ENCODE peak calls at places on chromosome 19, in ten cellular contexts. V, S, R, Q, M, L, N, B, G and O are unnamed samples.
A peak's percentile ranks its signal among the peaks of the same experiment; 100 is the strongest.

GRCh38 chr19:55087542-55087935 is 11.9 kb downstream of the EPS8L1 start:
- DNase-seq in V (no peak), S (no peak), R (no peak), Q (no peak), M (no peak), L (no peak), N (no peak), B (no peak), G (no peak), O (no peak)

GRCh38 chr19:18763674-18764590 is 27.2 kb downstream of the COMP start:
- DNase-seq in V (no peak), S (no peak), R (no peak), Q (peak; percentile 78), M (no peak), L (no peak), N (no peak), B (no peak), G (peak; percentile 82), O (peak; percentile 66)

GRCh38 chr19:27652281-27652680 is 1560.7 kb downstream of the UQCRFS1 start:
- DNase-seq in V (peak; percentile 14), S (no peak), R (no peak), Q (no peak), M (no peak), L (no peak), N (no peak), B (peak; percentile 60), G (no peak), O (no peak)

GRCh38 chr19:30180691-30181090 is 191.5 kb upstream of the ZNF536 start:
- DNase-seq in V (no peak), S (no peak), R (no peak), Q (no peak), M (no peak), L (no peak), N (no peak), B (no peak), G (no peak), O (no peak)

GRCh38 chr19:32902448-32902847 is 32.9 kb upstream of the SLC7A9 start:
- DNase-seq in V (no peak), S (no peak), R (peak; percentile 61), Q (no peak), M (no peak), L (no peak), N (no peak), B (no peak), G (no peak), O (no peak)

GRCh38 chr19:10800488-10800887 is 35.5 kb downstream of the TMED1 start:
- DNase-seq in V (no peak), S (no peak), R (no peak), Q (no peak), M (no peak), L (peak; percentile 28), N (no peak), B (no peak), G (no peak), O (no peak)

GRCh38 chr19:30076101-30076551 is 134.1 kb downstream of the URI1 start:
- DNase-seq in V (no peak), S (no peak), R (no peak), Q (peak; percentile 30), M (no peak), L (no peak), N (no peak), B (no peak), G (peak; percentile 43), O (no peak)

GRCh38 chr19:58544591-58545285 is 874 bp downstream of the TRIM28 start:
- DNase-seq in V (no peak), S (no peak), R (no peak), Q (no peak), M (peak; percentile 97), L (peak; percentile 37), N (peak; percentile 95), B (peak; percentile 86), G (no peak), O (no peak)

DNA sequence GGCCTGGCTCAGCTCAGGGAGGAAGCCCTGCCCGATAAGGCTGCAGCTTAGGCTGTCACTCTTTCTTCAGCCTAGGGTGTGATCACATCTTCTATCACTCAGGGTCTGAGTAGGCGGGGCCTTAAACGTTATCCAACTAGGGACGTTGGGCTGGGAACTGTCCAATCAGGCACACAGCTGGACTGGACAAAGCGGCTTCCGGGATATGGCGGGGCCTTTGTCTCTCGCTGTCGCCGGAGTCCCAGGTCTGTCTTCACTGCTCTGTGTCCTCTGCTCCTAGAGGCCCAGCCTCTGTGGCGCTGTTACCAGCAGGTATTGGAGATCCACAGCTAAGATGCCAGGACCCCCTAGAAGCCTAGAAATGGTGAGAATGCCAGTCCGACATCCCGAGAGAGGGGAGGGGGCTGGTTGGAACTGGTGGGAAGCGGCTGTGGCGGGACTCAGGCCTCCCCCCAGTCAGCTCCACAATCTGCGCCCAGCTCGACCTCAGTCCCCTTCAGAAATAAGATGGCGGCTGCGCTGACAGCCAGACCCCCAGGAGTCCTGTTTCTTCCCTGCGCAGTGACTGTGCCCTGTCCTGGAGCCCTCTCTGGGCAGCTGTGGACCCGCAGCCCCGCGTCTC is at the start of gene ZNF254:
- DNase-seq in V (peak; percentile 89), S (no peak), R (peak; percentile 89), Q (peak; percentile 85), M (peak; percentile 62), L (peak; percentile 97), N (peak; percentile 66), B (peak; percentile 90), G (peak; percentile 79), O (peak; percentile 92)
- TF ChIP-seq POLR2AphosphoS5 in V (peak; percentile 37), S (no peak), R (peak; percentile 61), Q (peak; percentile 56), M (peak; percentile 76), L (peak; percentile 89), N (peak; percentile 96), B (peak; percentile 78), G (peak; percentile 75), O (peak; percentile 78)

DNA sequence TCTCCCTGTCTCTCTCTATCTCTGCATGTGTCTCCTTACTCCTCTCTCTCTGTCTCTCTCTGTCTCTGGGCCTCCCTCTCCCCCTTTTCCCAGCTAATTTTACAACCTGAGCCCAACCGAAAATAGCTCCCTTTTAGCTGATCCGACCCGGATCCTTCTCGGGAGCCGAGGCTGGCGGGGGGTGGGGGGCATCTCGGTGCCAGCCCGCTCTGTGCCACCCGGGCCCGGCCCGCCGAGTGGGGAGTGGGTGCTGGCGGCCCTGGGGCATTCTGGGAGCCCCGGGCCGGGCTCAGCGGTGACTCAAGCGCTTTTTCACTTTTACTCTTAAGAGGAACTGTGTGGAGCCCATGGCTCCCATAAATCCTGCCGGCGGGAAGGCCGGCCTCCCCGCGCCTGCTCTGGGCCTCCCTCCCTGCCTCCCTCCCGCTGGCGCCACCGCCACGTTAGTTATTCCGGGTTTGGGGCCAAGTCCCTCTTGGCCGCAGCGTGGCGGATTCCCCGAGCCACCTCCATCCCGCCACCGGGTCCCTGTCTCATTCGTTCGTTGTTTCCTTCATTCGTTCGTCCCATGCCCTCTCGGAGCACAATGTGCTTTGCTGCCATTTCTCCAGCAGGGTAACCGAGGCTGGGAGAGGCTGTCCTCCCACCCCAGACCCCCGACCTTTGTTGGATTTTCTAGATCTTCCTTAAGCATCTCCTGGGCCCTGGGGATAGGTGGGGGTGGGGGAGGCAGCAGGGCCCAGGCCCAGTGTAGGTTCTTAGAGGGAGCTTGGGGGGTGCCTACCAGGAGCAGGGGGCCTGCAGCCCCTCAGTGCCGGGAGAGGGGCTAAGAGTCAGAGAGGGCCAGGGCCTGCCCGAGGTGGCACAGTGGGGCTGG is 3.2 kb downstream of the NFIC start:
- DNase-seq in V (peak; percentile 72), S (no peak), R (peak; percentile 63), Q (no peak), M (peak; percentile 66), L (peak; percentile 41), N (no peak), B (no peak), G (peak; percentile 89), O (peak; percentile 72)
- TF ChIP-seq POLR2AphosphoS5 in V (peak; percentile 15), S (no peak), R (peak; percentile 48), Q (no peak), M (no peak), L (no peak), N (no peak), B (peak; percentile 47), G (peak; percentile 21), O (peak; percentile 69)

GRCh38 chr19:12139885-12140544 is at the start of gene ZNF20:
- DNase-seq in V (peak; percentile 98), S (peak; percentile 24), R (peak; percentile 98), Q (peak; percentile 98), M (peak; percentile 92), L (peak; percentile 90), N (peak; percentile 87), B (peak; percentile 97), G (peak; percentile 98), O (peak; percentile 99)

GRCh38 chr19:12141405-12141736 is 1.2 kb upstream of the ZNF20 start:
- DNase-seq in V (no peak), S (no peak), R (no peak), Q (no peak), M (no peak), L (no peak), N (no peak), B (no peak), G (no peak), O (no peak)

GRCh38 chr19:12137541-12137940 is 2.6 kb downstream of the ZNF20 start:
- DNase-seq in V (no peak), S (no peak), R (no peak), Q (no peak), M (no peak), L (no peak), N (no peak), B (no peak), G (no peak), O (no peak)

GRCh38 chr19:12139309-12139708 is 841 bp downstream of the ZNF20 start:
- DNase-seq in V (no peak), S (no peak), R (no peak), Q (no peak), M (no peak), L (no peak), N (no peak), B (no peak), G (no peak), O (no peak)

DNA sequence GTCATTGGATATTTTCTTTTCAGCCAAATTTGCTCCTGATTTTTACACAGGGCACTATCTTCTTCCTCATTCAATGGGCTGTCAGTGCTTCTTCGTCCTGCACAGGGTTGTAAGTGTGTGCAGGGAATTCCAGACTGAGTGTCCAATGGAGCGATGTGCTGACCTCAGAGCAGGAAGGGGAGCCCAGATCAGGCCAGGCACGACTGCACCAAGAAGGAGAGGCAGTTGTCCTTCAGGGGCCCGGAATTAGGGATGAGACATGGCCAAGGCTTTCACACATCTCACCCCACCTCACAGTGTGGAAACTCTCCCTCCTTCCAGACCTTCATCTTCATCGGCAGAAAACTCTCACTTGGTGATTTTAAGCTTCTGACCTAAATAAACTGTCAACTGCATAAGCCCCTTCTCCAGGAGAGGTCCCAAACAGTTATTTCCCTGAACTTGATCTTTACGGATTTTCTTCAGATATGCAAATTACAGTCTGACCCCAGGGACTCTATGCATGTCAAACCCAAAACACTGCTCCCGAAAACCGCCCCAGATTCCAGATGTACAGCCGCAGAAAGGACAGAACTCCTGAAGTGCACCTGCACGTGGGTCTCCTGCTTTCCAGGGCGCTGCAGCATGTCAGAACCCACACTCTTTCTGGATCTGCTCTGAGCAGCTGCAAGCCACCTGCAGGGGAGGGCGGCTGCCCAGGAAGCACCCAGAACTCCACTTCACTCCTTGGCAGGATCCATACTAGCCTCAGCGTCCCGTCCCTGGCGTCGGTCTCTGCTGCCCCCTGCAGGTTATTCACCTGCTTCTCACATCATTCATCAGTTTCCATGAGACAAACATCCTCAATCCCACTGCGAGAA is 625 bp upstream of the ZNF20 start:
- DNase-seq in V (peak; percentile 92), S (peak; percentile 44), R (peak; percentile 93), Q (peak; percentile 91), M (peak; percentile 59), L (peak; percentile 73), N (peak; percentile 51), B (peak; percentile 90), G (peak; percentile 82), O (peak; percentile 87)
- TF ChIP-seq POLR2AphosphoS5 in V (peak; percentile 35), S (no peak), R (peak; percentile 34), Q (peak; percentile 50), M (no peak), L (no peak), N (no peak), B (peak; percentile 66), G (no peak), O (peak; percentile 87)

GRCh38 chr19:38649305-38650179 is 2.1 kb downstream of the ACTN4 start:
- DNase-seq in V (peak; percentile 61), S (no peak), R (peak; percentile 86), Q (peak; percentile 58), M (no peak), L (peak; percentile 20), N (no peak), B (no peak), G (no peak), O (peak; percentile 82)

GRCh38 chr19:38650180-38650775 is 2.8 kb downstream of the ACTN4 start:
- DNase-seq in V (peak; percentile 43), S (no peak), R (peak; percentile 75), Q (no peak), M (no peak), L (no peak), N (no peak), B (no peak), G (no peak), O (no peak)

GRCh38 chr19:38653028-38653571 is 5.7 kb downstream of the ACTN4 start:
- DNase-seq in V (peak; percentile 63), S (no peak), R (peak; percentile 78), Q (no peak), M (no peak), L (peak; percentile 58), N (no peak), B (no peak), G (no peak), O (no peak)

GRCh38 chr19:38648789-38649304 is 1.4 kb downstream of the ACTN4 start:
- DNase-seq in V (no peak), S (no peak), R (no peak), Q (no peak), M (no peak), L (no peak), N (no peak), B (no peak), G (no peak), O (no peak)

DNA sequence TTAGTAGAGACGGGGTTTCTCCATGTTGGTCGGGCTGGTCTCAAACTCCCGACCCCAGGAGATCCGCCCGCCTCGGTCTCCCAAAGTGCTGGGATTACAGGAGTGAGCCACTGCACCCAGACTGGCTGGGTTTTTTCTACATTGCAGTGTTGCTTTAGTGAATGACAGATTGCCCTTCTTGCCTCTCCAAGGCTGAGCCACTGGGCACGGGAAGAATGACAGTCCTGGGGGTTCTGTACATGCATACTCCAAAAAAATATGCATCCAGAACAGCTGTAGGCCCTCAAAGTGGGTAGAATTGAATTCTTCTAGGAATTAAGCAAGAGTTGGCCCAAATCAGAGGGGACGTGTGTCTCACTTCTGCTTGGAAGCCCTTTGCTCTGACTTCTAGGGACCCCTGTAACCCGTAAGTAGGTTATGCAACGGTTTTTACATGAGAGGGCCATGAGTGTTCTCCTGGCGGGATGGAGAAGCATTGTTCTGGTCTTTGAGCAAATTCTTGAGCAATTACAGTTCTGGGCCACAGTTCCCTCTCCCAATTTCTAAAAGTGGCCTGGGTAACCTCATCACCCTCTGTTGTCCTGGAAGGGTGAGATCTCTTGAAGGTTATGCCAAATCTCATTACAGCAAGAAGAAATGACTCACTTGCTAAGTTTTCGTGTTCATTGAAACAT is 3.6 kb downstream of the ACTN4 start:
- DNase-seq in V (no peak), S (no peak), R (no peak), Q (no peak), M (no peak), L (peak; percentile 60), N (no peak), B (peak; percentile 97), G (no peak), O (no peak)
- TF ChIP-seq POLR2AphosphoS5 in V (peak; percentile 39), S (no peak), R (peak; percentile 47), Q (peak; percentile 53), M (no peak), L (no peak), N (no peak), B (peak; percentile 42), G (peak; percentile 90), O (peak; percentile 5)